ENCODE peak calls at places on chromosomes 13 and 19, in four cellular contexts. H is heart left ventricle, G is cardiac muscle cell, L is BE2C. J is an unnamed sample. For H3K27me3 and H3K4me1, the result is how much of the 10 kb centered on the place peaks cover.

GRCh38 chr13:49400755-49401659 is 42.9 kb downstream of the CAB39L start:
- DNase-seq in H (no peak), L (no peak), G (peak), J (no peak)

GRCh38 chr13:61908906-61909305 is 493.3 kb upstream of the PCDH20 start:
- DNase-seq in H (no peak), G (no peak), L (no peak), J (no peak)

GRCh38 chr19:51294211-51294976 is 17.1 kb upstream of the IGLON5 start:
- DNase-seq in H (no peak), L (no peak), G (no peak), J (no peak)

GRCh38 chr19:7342143-7342542 is 6.6 kb upstream of the ARHGEF18 start:
- DNase-seq in L (no peak), H (no peak), G (no peak), J (no peak)

GRCh38 chr19:531753-532571 is at the start of gene CDC34:
- DNase-seq in G (peak), H (no peak), L (no peak), J (no peak)

GRCh38 chr19:39727070-39727800 is 10.6 kb downstream of the CLC start:
- DNase-seq in L (no peak), H (no peak), G (no peak), J (no peak)

GRCh38 chr13:78256479-78256878 is 337.8 kb upstream of the EDNRB start:
- DNase-seq in H (no peak), G (peak), L (no peak), J (no peak)

GRCh38 chr19:2491130-2491801 is 15.3 kb downstream of the GADD45B start:
- DNase-seq in G (no peak), L (peak), H (no peak), J (no peak)

GRCh38 chr13:104645786-104646185 is 1579.6 kb upstream of the SLC10A2 start:
- DNase-seq in H (no peak), G (no peak), L (no peak), J (no peak)
- H3K27me3 ChIP-seq in H (under half), G (under half), L (under half), J (under half)

GRCh38 chr13:94656766-94657165 is 55.1 kb downstream of the GPR180 start:
- DNase-seq in L (no peak), G (no peak), H (no peak), J (no peak)

GRCh38 chr13:94660695-94661324 is 51.5 kb downstream of the SOX21 start:
- DNase-seq in G (no peak), L (no peak), H (no peak), J (no peak)

GRCh38 chr13:94661396-94661795 is 50.9 kb downstream of the SOX21 start:
- DNase-seq in H (no peak), G (no peak), L (no peak), J (no peak)

GRCh38 chr13:94658926-94659649 is 53.3 kb downstream of the SOX21 start:
- DNase-seq in L (no peak), H (no peak), G (no peak), J (no peak)

DNA sequence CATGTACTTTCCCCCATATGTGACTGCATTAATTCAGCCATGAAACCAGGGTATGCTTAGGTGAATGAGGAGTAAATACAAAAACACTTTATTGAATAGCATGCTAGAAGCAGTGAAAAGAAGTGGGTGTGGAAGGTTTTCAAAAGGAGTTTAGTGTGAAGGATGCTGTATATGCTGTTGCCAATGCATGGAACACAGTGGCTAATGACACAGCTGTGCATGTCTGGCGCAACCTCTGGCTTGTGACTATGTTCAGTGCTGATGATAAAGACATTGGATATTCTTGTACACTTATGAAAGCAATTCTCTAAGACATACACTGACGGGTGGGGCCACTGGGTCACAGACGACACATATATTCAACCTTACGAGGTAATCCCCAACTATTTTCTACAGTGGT is 55.2 kb downstream of the SOX21 start:
- DNase-seq in H (no peak), G (no peak), L (no peak), J (no peak)
- TF ChIP-seq CTCF in H (no peak), G (no peak), L (no peak), J (no peak)

GRCh38 chr19:13057744-13058143 is 44.9 kb downstream of the LYL1 start:
- DNase-seq in H (no peak), L (no peak), G (no peak), J (no peak)

GRCh38 chr19:13055213-13056051 is 47.2 kb downstream of the LYL1 start:
- DNase-seq in G (no peak), L (peak), H (peak), J (peak)

GRCh38 chr19:13056052-13056660 is 46.5 kb downstream of the LYL1 start:
- DNase-seq in H (peak), G (no peak), L (no peak), J (no peak)

GRCh38 chr19:13058951-13059660 is 43.6 kb downstream of the LYL1 start:
- DNase-seq in H (no peak), G (no peak), L (peak), J (no peak)

DNA sequence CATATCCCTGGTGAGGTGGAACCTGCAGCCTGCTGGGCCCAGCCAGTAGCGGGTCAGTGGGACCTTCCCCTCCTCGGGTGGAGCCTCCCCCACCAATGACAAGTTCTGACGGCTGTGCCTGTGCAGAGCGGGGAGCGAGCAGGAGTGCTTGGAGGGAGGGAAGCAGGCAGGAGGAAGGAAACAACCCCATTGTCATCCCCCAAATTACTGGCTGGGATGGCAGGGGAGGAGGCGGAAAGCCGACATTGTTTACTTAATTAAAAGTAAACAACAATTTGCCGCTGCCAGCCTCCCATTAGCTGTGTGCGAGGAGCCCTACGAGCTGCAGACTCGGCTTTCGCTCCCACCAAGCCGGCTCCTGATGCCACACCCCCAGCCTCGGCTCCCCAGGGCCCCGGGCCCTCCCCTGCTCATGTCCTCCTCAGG is 45.5 kb downstream of the LYL1 start:
- DNase-seq in H (no peak), G (no peak), L (no peak), J (no peak)
- H3K4me1 ChIP-seq in H (half or more), G (under half), L (half or more), J (half or more)

DNA sequence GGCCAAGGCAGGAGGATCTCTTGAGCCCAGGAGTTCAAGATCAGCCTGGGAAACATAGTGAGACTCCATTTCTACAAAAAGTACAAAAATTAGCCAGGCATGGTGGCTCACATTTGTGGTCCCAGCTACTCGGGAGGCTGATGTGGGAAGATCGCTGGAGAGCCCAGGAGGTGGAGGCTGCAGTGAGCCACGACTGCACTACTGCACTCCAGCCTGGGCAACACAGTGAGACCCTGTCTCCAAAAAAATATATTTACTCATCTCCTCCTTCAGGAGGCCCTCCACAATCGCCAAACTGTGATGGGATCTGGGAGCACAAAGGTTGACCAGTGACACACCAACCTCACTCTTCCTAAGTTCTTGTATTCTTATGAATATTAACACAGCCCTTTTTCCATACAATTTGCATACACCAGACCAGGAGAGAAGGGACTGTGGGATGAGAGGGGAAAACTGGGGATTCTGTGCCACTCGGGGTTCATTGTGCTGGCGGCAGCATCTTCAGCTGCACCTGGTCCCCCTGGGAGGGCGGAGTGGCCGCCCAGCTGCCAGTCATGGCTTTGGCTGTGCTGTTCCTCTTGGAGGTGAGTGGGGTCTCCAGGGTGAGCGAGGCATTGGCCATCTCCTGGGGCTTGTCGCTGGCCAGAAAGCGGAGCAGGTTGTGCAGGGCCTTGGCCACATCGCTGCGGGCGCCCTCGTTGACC is 5.8 kb upstream of the OPA3 start:
- DNase-seq in H (no peak), G (no peak), L (no peak), J (no peak)
- H3K27me3 ChIP-seq in H (under half), G (under half), L (under half), J (under half)